ENCODE peak calls at places on chromosome 11, in five cellular contexts. One of them, this sample, is unnamed. For H3K9me3, the result is how much of the 10 kb centered on the place peaks cover.

GRCh38 chr11:130037058-130037457 is 32.6 kb upstream of the APLP2 start:
- DNase-seq in mesenchymal stem cell: peak
- DNase-seq in mammary epithelial cell: peak
- DNase-seq in OCI-LY7: no peak
- DNase-seq in H1: no peak
- DNase-seq in this sample: no peak

GRCh38 chr11:24239016-24239720 is 257.7 kb upstream of the LUZP2 start:
- DNase-seq in mammary epithelial cell: no peak
- DNase-seq in H1: no peak
- DNase-seq in OCI-LY7: no peak
- DNase-seq in mesenchymal stem cell: peak
- DNase-seq in this sample: no peak

GRCh38 chr11:34585870-34586654 is 34.8 kb upstream of the EHF start:
- DNase-seq in mesenchymal stem cell: peak
- DNase-seq in mammary epithelial cell: peak
- DNase-seq in H1: no peak
- DNase-seq in OCI-LY7: peak
- DNase-seq in this sample: no peak

GRCh38 chr11:1219446-1219835 is 3.4 kb upstream of the MUC5B start:
- DNase-seq in OCI-LY7: no peak
- DNase-seq in mammary epithelial cell: no peak
- DNase-seq in mesenchymal stem cell: no peak
- DNase-seq in H1: no peak
- DNase-seq in this sample: no peak

GRCh38 chr11:69498614-69499175 is 17.2 kb downstream of the LINC01488 start:
- DNase-seq in OCI-LY7: no peak
- DNase-seq in mammary epithelial cell: no peak
- DNase-seq in H1: no peak
- DNase-seq in mesenchymal stem cell: no peak
- DNase-seq in this sample: no peak

GRCh38 chr11:116219171-116219635 is 553.6 kb downstream of the BUD13 start:
- DNase-seq in mesenchymal stem cell: no peak
- DNase-seq in H1: no peak
- DNase-seq in OCI-LY7: no peak
- DNase-seq in mammary epithelial cell: no peak
- DNase-seq in this sample: no peak

GRCh38 chr11:17552041-17552355 is 4.9 kb downstream of the OTOG start:
- DNase-seq in OCI-LY7: no peak
- DNase-seq in mammary epithelial cell: no peak
- DNase-seq in mesenchymal stem cell: no peak
- DNase-seq in H1: no peak
- DNase-seq in this sample: no peak

GRCh38 chr11:72595292-72595684 is 78.9 kb downstream of the PDE2A start:
- DNase-seq in mammary epithelial cell: no peak
- DNase-seq in mesenchymal stem cell: no peak
- DNase-seq in H1: no peak
- DNase-seq in OCI-LY7: no peak
- DNase-seq in this sample: no peak

GRCh38 chr11:57323503-57324153 is 1.1 kb downstream of the TNKS1BP1 start:
- DNase-seq in H1: no peak
- DNase-seq in OCI-LY7: no peak
- DNase-seq in mesenchymal stem cell: peak
- DNase-seq in mammary epithelial cell: no peak
- DNase-seq in this sample: no peak

GRCh38 chr11:10655931-10656576 is 37.5 kb downstream of the IRAG1 start:
- DNase-seq in mammary epithelial cell: no peak
- DNase-seq in OCI-LY7: no peak
- DNase-seq in H1: no peak
- DNase-seq in mesenchymal stem cell: peak
- DNase-seq in this sample: no peak

GRCh38 chr11:134345237-134345550 is 13.4 kb downstream of the GLB1L2 start:
- DNase-seq in mesenchymal stem cell: no peak
- DNase-seq in OCI-LY7: no peak
- DNase-seq in mammary epithelial cell: no peak
- DNase-seq in H1: peak
- DNase-seq in this sample: no peak

GRCh38 chr11:34614334-34615113 is 6.4 kb upstream of the EHF start:
- DNase-seq in OCI-LY7: no peak
- DNase-seq in H1: no peak
- DNase-seq in mesenchymal stem cell: peak
- DNase-seq in mammary epithelial cell: no peak
- DNase-seq in this sample: no peak

GRCh38 chr11:119091966-119092879 is 7.5 kb downstream of the HMBS start:
- DNase-seq in mesenchymal stem cell: no peak
- DNase-seq in H1: no peak
- DNase-seq in OCI-LY7: peak
- DNase-seq in mammary epithelial cell: no peak
- DNase-seq in this sample: peak

GRCh38 chr11:13277719-13278619 is at the start of gene BMAL1:
- DNase-seq in mesenchymal stem cell: peak
- DNase-seq in H1: peak
- DNase-seq in mammary epithelial cell: no peak
- DNase-seq in OCI-LY7: no peak
- DNase-seq in this sample: peak

GRCh38 chr11:105297463-105297862 is 157.9 kb upstream of the CARD18 start:
- DNase-seq in mesenchymal stem cell: peak
- DNase-seq in mammary epithelial cell: peak
- DNase-seq in H1: no peak
- DNase-seq in OCI-LY7: no peak
- DNase-seq in this sample: no peak

GRCh38 chr11:34305095-34305692 is 52.6 kb downstream of the ABTB2 start:
- DNase-seq in H1: no peak
- DNase-seq in mesenchymal stem cell: no peak
- DNase-seq in OCI-LY7: no peak
- DNase-seq in mammary epithelial cell: no peak
- DNase-seq in this sample: no peak

GRCh38 chr11:126415128-126415527 is 59.6 kb downstream of the ST3GAL4 start:
- DNase-seq in mammary epithelial cell: no peak
- DNase-seq in mesenchymal stem cell: no peak
- DNase-seq in H1: no peak
- DNase-seq in OCI-LY7: no peak
- DNase-seq in this sample: no peak

GRCh38 chr11:70397336-70397982 is 870 bp upstream of the CTTN start:
- DNase-seq in H1: peak
- DNase-seq in mesenchymal stem cell: no peak
- DNase-seq in mammary epithelial cell: no peak
- DNase-seq in OCI-LY7: no peak
- DNase-seq in this sample: no peak

GRCh38 chr11:68542617-68543016 is 82.1 kb downstream of the PPP6R3 start:
- DNase-seq in OCI-LY7: no peak
- DNase-seq in mesenchymal stem cell: peak
- DNase-seq in H1: no peak
- DNase-seq in mammary epithelial cell: peak
- DNase-seq in this sample: no peak

GRCh38 chr11:380095-380480 is 10.8 kb downstream of the B4GALNT4 start:
- DNase-seq in mammary epithelial cell: no peak
- DNase-seq in mesenchymal stem cell: no peak
- DNase-seq in OCI-LY7: no peak
- DNase-seq in H1: no peak
- DNase-seq in this sample: no peak

GRCh38 chr11:107563702-107564101 is 1.8 kb downstream of the ALKBH8 start:
- DNase-seq in mesenchymal stem cell: peak
- DNase-seq in mammary epithelial cell: peak
- DNase-seq in OCI-LY7: peak
- DNase-seq in H1: no peak
- DNase-seq in this sample: peak

GRCh38 chr11:107566569-107566968 is 1.0 kb upstream of the ALKBH8 start:
- DNase-seq in H1: no peak
- DNase-seq in mesenchymal stem cell: no peak
- DNase-seq in mammary epithelial cell: no peak
- DNase-seq in OCI-LY7: no peak
- DNase-seq in this sample: no peak

GRCh38 chr11:107564877-107565218 is 687 bp downstream of the ALKBH8 start:
- DNase-seq in mesenchymal stem cell: no peak
- DNase-seq in mammary epithelial cell: no peak
- DNase-seq in OCI-LY7: no peak
- DNase-seq in H1: no peak
- DNase-seq in this sample: no peak

GRCh38 chr11:107567739-107568335 is 2.3 kb upstream of the ALKBH8 start:
- DNase-seq in mammary epithelial cell: no peak
- DNase-seq in OCI-LY7: peak
- DNase-seq in H1: no peak
- DNase-seq in mesenchymal stem cell: no peak
- DNase-seq in this sample: no peak

GRCh38 chr11:107565219-107565937 is at the start of gene ALKBH8:
- DNase-seq in mesenchymal stem cell: peak
- DNase-seq in mammary epithelial cell: peak
- DNase-seq in OCI-LY7: peak
- DNase-seq in H1: peak
- DNase-seq in this sample: peak
- H2AFZ ChIP-seq in mesenchymal stem cell: peak
- H2AFZ ChIP-seq in mammary epithelial cell: peak
- H2AFZ ChIP-seq in OCI-LY7: peak
- H2AFZ ChIP-seq in H1: peak
- H2AFZ ChIP-seq in this sample: peak

DNA sequence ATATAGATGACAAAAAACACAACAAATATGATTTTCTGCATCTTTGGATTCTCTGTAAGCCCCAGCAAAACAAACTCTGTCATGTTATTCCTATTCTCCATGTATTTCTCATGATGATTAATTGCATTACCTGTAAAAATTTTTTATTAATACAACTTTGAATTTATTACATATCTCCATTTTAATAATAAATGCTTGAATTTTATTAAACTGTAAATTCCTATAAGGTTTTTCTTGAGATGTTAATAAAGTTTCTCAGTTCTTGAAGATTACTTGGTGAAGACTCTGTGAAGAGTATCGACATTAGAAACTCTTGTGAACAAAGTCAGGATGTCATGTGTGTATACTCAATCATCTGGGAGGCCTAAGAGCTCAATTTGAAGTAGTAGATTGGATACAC is at the start of gene OR4C46:
- DNase-seq in OCI-LY7: no peak
- DNase-seq in mesenchymal stem cell: no peak
- DNase-seq in mammary epithelial cell: no peak
- DNase-seq in H1: no peak
- DNase-seq in this sample: no peak
- H3K9me3 ChIP-seq in OCI-LY7: under half
- H3K9me3 ChIP-seq in mesenchymal stem cell: under half
- H3K9me3 ChIP-seq in mammary epithelial cell: under half
- H3K9me3 ChIP-seq in H1: under half
- H3K9me3 ChIP-seq in this sample: under half

DNA sequence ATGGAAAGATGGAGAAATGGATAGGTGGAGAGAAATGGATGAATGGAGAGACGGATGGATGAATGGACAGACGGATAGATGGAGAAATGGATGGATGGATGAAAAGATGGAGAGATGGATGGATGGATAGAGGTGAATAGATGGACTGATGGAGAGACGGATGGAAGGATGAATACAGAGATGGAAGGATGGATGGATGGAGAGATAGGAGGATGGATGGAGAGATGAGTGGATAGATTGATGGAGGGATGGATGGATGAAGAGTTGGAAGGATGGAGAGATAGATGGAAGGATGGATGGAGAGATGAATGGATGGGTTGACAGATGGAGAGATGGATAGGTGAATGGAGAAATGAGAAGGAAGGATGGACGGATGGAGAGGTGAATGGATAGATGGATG is 63.7 kb downstream of the FLRT1 start:
- DNase-seq in mammary epithelial cell: no peak
- DNase-seq in OCI-LY7: no peak
- DNase-seq in mesenchymal stem cell: no peak
- DNase-seq in H1: no peak
- DNase-seq in this sample: no peak
- H2AFZ ChIP-seq in mammary epithelial cell: no peak
- H2AFZ ChIP-seq in OCI-LY7: no peak
- H2AFZ ChIP-seq in mesenchymal stem cell: no peak
- H2AFZ ChIP-seq in H1: no peak
- H2AFZ ChIP-seq in this sample: no peak

GRCh38 chr11:76047231-76047630 is 159.1 kb downstream of the WNT11 start:
- DNase-seq in mammary epithelial cell: no peak
- DNase-seq in H1: no peak
- DNase-seq in mesenchymal stem cell: no peak
- DNase-seq in OCI-LY7: no peak
- DNase-seq in this sample: no peak
- H3K9me3 ChIP-seq in mammary epithelial cell: under half
- H3K9me3 ChIP-seq in H1: under half
- H3K9me3 ChIP-seq in mesenchymal stem cell: under half
- H3K9me3 ChIP-seq in OCI-LY7: under half
- H3K9me3 ChIP-seq in this sample: under half

DNA sequence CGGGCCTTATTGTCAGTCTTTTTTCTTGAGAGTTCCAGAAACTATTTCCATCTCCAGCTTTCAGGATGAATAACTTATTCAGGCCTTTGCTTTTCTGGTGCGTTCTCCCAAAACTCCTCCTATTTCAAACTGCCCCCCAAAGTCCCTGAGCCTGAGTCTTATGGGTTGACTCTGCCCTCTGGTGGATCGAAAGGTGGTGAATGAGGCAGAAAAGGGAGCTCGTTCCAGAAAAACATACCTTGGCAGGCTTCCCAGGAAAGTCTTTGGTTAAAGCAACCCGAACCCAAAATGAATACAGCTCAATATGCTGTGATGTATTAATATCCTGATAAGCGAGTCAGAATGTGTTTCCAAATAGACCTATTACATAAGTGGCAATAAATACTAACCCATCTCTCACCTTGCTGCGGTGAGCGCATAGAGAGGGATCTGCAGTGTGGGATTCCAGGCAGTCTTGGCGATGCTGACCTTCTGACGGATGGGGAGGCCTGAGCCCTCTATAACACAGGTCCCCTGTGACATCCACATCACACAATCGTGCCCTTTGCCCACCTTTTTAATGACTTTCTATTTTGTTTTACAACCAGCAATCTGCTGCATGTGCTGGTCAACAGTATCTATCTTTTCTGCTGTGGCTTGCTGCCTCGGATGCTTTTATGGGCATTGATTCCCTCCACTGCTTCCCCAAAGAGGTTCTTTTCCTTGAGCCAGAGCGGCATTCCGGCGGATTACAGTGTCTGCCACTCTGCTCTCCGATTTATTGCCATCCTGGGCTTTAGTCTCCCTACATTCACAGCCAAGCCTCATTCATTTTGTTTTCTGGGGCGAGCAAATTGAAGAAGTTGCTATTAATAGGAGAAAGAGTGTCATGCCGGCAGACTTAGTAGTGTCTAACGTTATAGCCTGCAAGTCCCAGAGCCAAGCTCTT is 756.8 kb downstream of the NTM start:
- DNase-seq in OCI-LY7: no peak
- DNase-seq in mammary epithelial cell: peak
- DNase-seq in mesenchymal stem cell: peak
- DNase-seq in H1: no peak
- DNase-seq in this sample: no peak
- H2AFZ ChIP-seq in OCI-LY7: no peak
- H2AFZ ChIP-seq in mammary epithelial cell: peak
- H2AFZ ChIP-seq in mesenchymal stem cell: no peak
- H2AFZ ChIP-seq in H1: no peak
- H2AFZ ChIP-seq in this sample: no peak

This sample was measured in DND-41.